ENCODE peak calls at places on chromosomes 7 and 10, in nine cellular contexts. F is IMR-90, K is mammary epithelial cell, Q is neural progenitor cell, I is fibroblast of lung, C is GM12878, U is PC-3, M is GM23248, T is astrocyte. X is an unnamed sample.

GRCh38 chr10:113273151-113273876 is 279.5 kb upstream of the HABP2 start:
- DNase-seq in F (no peak), K (no peak), Q (peak; percentile 47), I (no peak), C (no peak), U (no peak), M (peak; percentile 52), T (peak; percentile 38), X (no peak)

GRCh38 chr10:123135415-123136141 is at the start of gene HMX3:
- DNase-seq in F (peak; percentile 23), K (peak; percentile 27), Q (peak; percentile 93), I (peak; percentile 45), C (no peak), U (no peak), M (peak; percentile 62), T (no peak), X (no peak)

GRCh38 chr10:118118751-118119150 is 72.0 kb upstream of the RAB11FIP2 start:
- DNase-seq in F (no peak), K (no peak), Q (no peak), I (no peak), C (no peak), U (no peak), M (no peak), T (no peak), X (no peak)

GRCh38 chr7:132508724-132509348 is 67.4 kb downstream of the PLXNA4 start:
- DNase-seq in F (no peak), K (no peak), Q (peak; percentile 44), I (no peak), C (no peak), U (no peak), M (no peak), T (no peak), X (no peak)

GRCh38 chr10:24920907-24921881 is 31.2 kb downstream of the PRTFDC1 start:
- DNase-seq in F (peak; percentile 99), K (peak; percentile 86), Q (no peak), I (peak; percentile 98), C (peak; percentile 67), U (peak; percentile 73), M (peak; percentile 98), T (peak; percentile 98), X (no peak)

GRCh38 chr7:34059551-34059840 is 154.2 kb downstream of the BMPER start:
- DNase-seq in F (no peak), K (no peak), Q (no peak), I (no peak), C (no peak), U (no peak), M (no peak), T (no peak), X (no peak)

GRCh38 chr7:69418865-69419670 is 179.2 kb upstream of the AUTS2 start:
- DNase-seq in F (no peak), K (no peak), Q (no peak), I (no peak), C (no peak), U (no peak), M (no peak), T (peak; percentile 46), X (no peak)

GRCh38 chr10:19518632-19519031 is 297.6 kb upstream of the PLXDC2 start:
- DNase-seq in F (no peak), K (peak; percentile 28), Q (no peak), I (no peak), C (no peak), U (no peak), M (peak; percentile 15), T (no peak), X (no peak)

GRCh38 chr7:140402178-140402835 is 1.6 kb upstream of the RAB19 start:
- DNase-seq in F (peak; percentile 76), K (peak; percentile 65), Q (no peak), I (peak; percentile 44), C (no peak), U (peak; percentile 65), M (peak; percentile 83), T (peak; percentile 65), X (no peak)

GRCh38 chr7:132697032-132697431 is 120.8 kb upstream of the PLXNA4 start:
- DNase-seq in F (no peak), K (no peak), Q (peak; percentile 37), I (no peak), C (no peak), U (no peak), M (no peak), T (no peak), X (no peak)

GRCh38 chr7:18552943-18553584 is 57.5 kb downstream of the HDAC9 start:
- DNase-seq in F (no peak), K (no peak), Q (no peak), I (no peak), C (no peak), U (peak; percentile 80), M (no peak), T (peak; percentile 19), X (no peak)

GRCh38 chr7:96697822-96698221 is 11.8 kb downstream of the SEM1 start:
- DNase-seq in F (no peak), K (no peak), Q (no peak), I (no peak), C (no peak), U (no peak), M (no peak), T (no peak), X (no peak)

GRCh38 chr7:41981046-41982040 is 255.7 kb downstream of the GLI3 start:
- DNase-seq in F (no peak), K (no peak), Q (no peak), I (no peak), C (no peak), U (peak; percentile 8), M (no peak), T (no peak), X (no peak)

GRCh38 chr10:123144697-123145541 is 3.0 kb upstream of the HMX2 start:
- DNase-seq in F (no peak), K (peak; percentile 14), Q (peak; percentile 55), I (no peak), C (no peak), U (peak; percentile 53), M (peak; percentile 21), T (no peak), X (no peak)

GRCh38 chr7:120926943-120927346 is 23.6 kb upstream of the ING3 start:
- DNase-seq in F (no peak), K (peak; percentile 20), Q (no peak), I (no peak), C (no peak), U (peak; percentile 41), M (no peak), T (no peak), X (no peak)

GRCh38 chr7:142811154-142811737 is 40.5 kb downstream of the PRSS2 start:
- DNase-seq in F (peak; percentile 54), K (peak; percentile 31), Q (peak; percentile 82), I (peak; percentile 62), C (no peak), U (peak; percentile 74), M (peak; percentile 71), T (peak; percentile 44), X (peak; percentile 73)

GRCh38 chr7:142812437-142813215 is 41.9 kb downstream of the PRSS2 start:
- DNase-seq in F (no peak), K (no peak), Q (no peak), I (no peak), C (no peak), U (peak; percentile 11), M (peak; percentile 16), T (peak; percentile 17), X (no peak)

GRCh38 chr10:63283093-63283492 is 150.0 kb downstream of the NRBF2 start:
- DNase-seq in F (no peak), K (no peak), Q (no peak), I (no peak), C (no peak), U (no peak), M (no peak), T (no peak), X (no peak)
- H3K4me1 ChIP-seq in F (no peaks in the 10 kb centered on the region), K (no peaks in the 10 kb centered on the region), Q (no peaks in the 10 kb centered on the region), I (no peaks in the 10 kb centered on the region), C (peaks cover 32% of the 10 kb centered on the region), U (peaks cover 6% of the 10 kb centered on the region), M (no peaks in the 10 kb centered on the region), T (no peaks in the 10 kb centered on the region), X (no peaks in the 10 kb centered on the region)

GRCh38 chr10:809671-810350 is 120.3 kb upstream of the DIP2C start:
- DNase-seq in F (no peak), K (no peak), Q (no peak), I (no peak), C (no peak), U (no peak), M (no peak), T (no peak), X (no peak)
- H4K20me1 ChIP-seq in F (peaks cover 1% of the 10 kb centered on the region), K (no peaks in the 10 kb centered on the region), Q (peaks cover 4% of the 10 kb centered on the region), I (no peaks in the 10 kb centered on the region), C (no peaks in the 10 kb centered on the region), U (no peaks in the 10 kb centered on the region), M (no peaks in the 10 kb centered on the region), T (peaks cover 32% of the 10 kb centered on the region), X (no peaks in the 10 kb centered on the region)

GRCh38 chr10:116699049-116699782 is 43.1 kb downstream of the HSPA12A start:
- DNase-seq in F (no peak), K (no peak), Q (no peak), I (no peak), C (no peak), U (no peak), M (no peak), T (no peak), X (no peak)
- H3K4me3 ChIP-seq in F (no peak overlapping the region), K (no peak overlapping the region), Q (no peak overlapping the region), I (no peak overlapping the region), C (no peak overlapping the region), U (no peak overlapping the region), M (no peak overlapping the region), T (no peak overlapping the region), X (no peak overlapping the region)

GRCh38 chr10:124642076-124642710 is 102.0 kb downstream of the FAM53B start:
- DNase-seq in F (no peak), K (no peak), Q (no peak), I (no peak), C (no peak), U (no peak), M (no peak), T (no peak), X (no peak)
- H3K4me1 ChIP-seq in F (peaks cover 15% of the 10 kb centered on the region), K (peaks cover 27% of the 10 kb centered on the region), Q (peaks cover 63% of the 10 kb centered on the region), I (peaks cover 18% of the 10 kb centered on the region), C (peaks cover 24% of the 10 kb centered on the region), U (no peaks in the 10 kb centered on the region), M (peaks cover 22% of the 10 kb centered on the region), T (peaks cover 16% of the 10 kb centered on the region), X (peaks cover 32% of the 10 kb centered on the region)

DNA sequence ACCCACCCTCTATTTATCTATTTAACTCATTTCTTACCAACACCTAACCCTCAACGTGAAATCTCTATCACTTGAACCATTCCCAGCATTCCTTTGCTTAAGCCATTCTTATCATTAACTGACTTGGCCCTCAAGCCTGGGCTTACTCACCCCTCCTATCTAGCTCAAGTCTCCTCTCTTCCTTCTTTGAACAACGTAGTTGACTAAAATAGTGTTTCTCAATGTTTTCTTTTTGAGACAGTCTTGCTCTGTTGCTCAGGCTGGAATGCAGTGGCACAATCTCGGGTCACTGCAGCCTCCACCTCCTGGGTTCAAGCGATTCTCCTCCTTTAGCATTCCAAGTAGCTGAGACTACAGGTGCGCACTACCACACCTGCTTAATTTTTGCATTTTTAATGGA is 7.0 kb downstream of the ANXA7 start:
- DNase-seq in F (peak; percentile 3), K (no peak), Q (no peak), I (no peak), C (no peak), U (no peak), M (no peak), T (peak; percentile 6), X (no peak)
- H4K20me1 ChIP-seq in F (peaks cover 31% of the 10 kb centered on the region), K (no peaks in the 10 kb centered on the region), Q (peaks cover 8% of the 10 kb centered on the region), I (no peaks in the 10 kb centered on the region), C (no peaks in the 10 kb centered on the region), U (peaks cover 84% of the 10 kb centered on the region), M (peaks cover 22% of the 10 kb centered on the region), T (peaks cover 85% of the 10 kb centered on the region), X (peaks cover 5% of the 10 kb centered on the region)

X was measured in Karpas-422.